ENCODE peak calls at places on chromosomes 12 and 14, in seven cellular contexts. One of them, this sample, is unnamed. For H3K4me1, the result is how much of the 10 kb centered on the place peaks cover.

GRCh38 chr14:45906257-45906656 is 653.3 kb upstream of the MIS18BP1 start:
- DNase-seq in ascending aorta: no peak
- DNase-seq in SJSA1: no peak
- DNase-seq in uterus: no peak
- DNase-seq in CD8-positive, alpha-beta T cell: no peak
- DNase-seq in HCT116: no peak
- DNase-seq in effector memory CD4-positive, alpha-beta T cell: no peak
- DNase-seq in this sample: no peak

GRCh38 chr12:47493801-47494200 is 212.0 kb downstream of the RPAP3 start:
- DNase-seq in ascending aorta: no peak
- DNase-seq in HCT116: no peak
- DNase-seq in SJSA1: no peak
- DNase-seq in CD8-positive, alpha-beta T cell: no peak
- DNase-seq in effector memory CD4-positive, alpha-beta T cell: no peak
- DNase-seq in uterus: no peak
- DNase-seq in this sample: no peak

GRCh38 chr12:106511365-106511764 is 71.4 kb upstream of the RFX4 start:
- DNase-seq in HCT116: no peak
- DNase-seq in effector memory CD4-positive, alpha-beta T cell: no peak
- DNase-seq in ascending aorta: no peak
- DNase-seq in uterus: no peak
- DNase-seq in SJSA1: no peak
- DNase-seq in CD8-positive, alpha-beta T cell: no peak
- DNase-seq in this sample: no peak

GRCh38 chr14:100408350-100409015 is 85.3 kb downstream of the SLC25A47 start:
- DNase-seq in CD8-positive, alpha-beta T cell: peak
- DNase-seq in ascending aorta: no peak
- DNase-seq in effector memory CD4-positive, alpha-beta T cell: no peak
- DNase-seq in uterus: no peak
- DNase-seq in SJSA1: peak
- DNase-seq in HCT116: peak
- DNase-seq in this sample: no peak

GRCh38 chr12:131223791-131224567 is 270.3 kb downstream of the ADGRD1 start:
- DNase-seq in effector memory CD4-positive, alpha-beta T cell: no peak
- DNase-seq in uterus: no peak
- DNase-seq in SJSA1: no peak
- DNase-seq in CD8-positive, alpha-beta T cell: no peak
- DNase-seq in ascending aorta: no peak
- DNase-seq in HCT116: peak
- DNase-seq in this sample: peak

GRCh38 chr14:102221026-102221425 is 81.3 kb downstream of the WDR20 start:
- DNase-seq in SJSA1: no peak
- DNase-seq in effector memory CD4-positive, alpha-beta T cell: no peak
- DNase-seq in uterus: no peak
- DNase-seq in HCT116: no peak
- DNase-seq in ascending aorta: no peak
- DNase-seq in CD8-positive, alpha-beta T cell: no peak
- DNase-seq in this sample: no peak

GRCh38 chr12:98399532-98399931 is 115.9 kb upstream of the TMPO start:
- DNase-seq in HCT116: peak
- DNase-seq in SJSA1: peak
- DNase-seq in ascending aorta: no peak
- DNase-seq in effector memory CD4-positive, alpha-beta T cell: peak
- DNase-seq in uterus: no peak
- DNase-seq in CD8-positive, alpha-beta T cell: peak
- DNase-seq in this sample: no peak

GRCh38 chr12:2265461-2266167 is 212.8 kb downstream of the CACNA1C start:
- DNase-seq in effector memory CD4-positive, alpha-beta T cell: no peak
- DNase-seq in SJSA1: peak
- DNase-seq in HCT116: no peak
- DNase-seq in CD8-positive, alpha-beta T cell: no peak
- DNase-seq in uterus: no peak
- DNase-seq in ascending aorta: no peak
- DNase-seq in this sample: no peak

GRCh38 chr14:26596722-26597030 is 1.2 kb downstream of the NOVA1 start:
- DNase-seq in ascending aorta: no peak
- DNase-seq in effector memory CD4-positive, alpha-beta T cell: no peak
- DNase-seq in SJSA1: no peak
- DNase-seq in CD8-positive, alpha-beta T cell: no peak
- DNase-seq in HCT116: no peak
- DNase-seq in uterus: peak
- DNase-seq in this sample: peak

GRCh38 chr12:95393191-95393790 is 80.7 kb upstream of the METAP2 start:
- DNase-seq in SJSA1: no peak
- DNase-seq in HCT116: peak
- DNase-seq in uterus: no peak
- DNase-seq in effector memory CD4-positive, alpha-beta T cell: no peak
- DNase-seq in CD8-positive, alpha-beta T cell: no peak
- DNase-seq in ascending aorta: no peak
- DNase-seq in this sample: no peak

GRCh38 chr12:65415826-65416225 is 137.3 kb downstream of the MSRB3 start:
- DNase-seq in effector memory CD4-positive, alpha-beta T cell: no peak
- DNase-seq in uterus: no peak
- DNase-seq in HCT116: no peak
- DNase-seq in SJSA1: no peak
- DNase-seq in CD8-positive, alpha-beta T cell: no peak
- DNase-seq in ascending aorta: no peak
- DNase-seq in this sample: no peak

GRCh38 chr14:88463318-88463717 is 77.9 kb downstream of the SPATA7 start:
- DNase-seq in uterus: no peak
- DNase-seq in SJSA1: no peak
- DNase-seq in ascending aorta: no peak
- DNase-seq in HCT116: peak
- DNase-seq in effector memory CD4-positive, alpha-beta T cell: no peak
- DNase-seq in CD8-positive, alpha-beta T cell: no peak
- DNase-seq in this sample: no peak

GRCh38 chr14:93972618-93973205 is 3.7 kb downstream of the ASB2 start:
- DNase-seq in HCT116: no peak
- DNase-seq in uterus: no peak
- DNase-seq in SJSA1: no peak
- DNase-seq in CD8-positive, alpha-beta T cell: no peak
- DNase-seq in ascending aorta: no peak
- DNase-seq in effector memory CD4-positive, alpha-beta T cell: no peak
- DNase-seq in this sample: no peak

GRCh38 chr14:65866906-65867305 is 454.4 kb downstream of the FUT8 start:
- DNase-seq in SJSA1: no peak
- DNase-seq in uterus: no peak
- DNase-seq in HCT116: no peak
- DNase-seq in CD8-positive, alpha-beta T cell: no peak
- DNase-seq in effector memory CD4-positive, alpha-beta T cell: no peak
- DNase-seq in ascending aorta: no peak
- DNase-seq in this sample: no peak

GRCh38 chr12:113289361-113289760 is 45.5 kb downstream of the SLC8B1 start:
- DNase-seq in ascending aorta: no peak
- DNase-seq in CD8-positive, alpha-beta T cell: no peak
- DNase-seq in effector memory CD4-positive, alpha-beta T cell: no peak
- DNase-seq in HCT116: no peak
- DNase-seq in uterus: no peak
- DNase-seq in SJSA1: no peak
- DNase-seq in this sample: no peak

GRCh38 chr12:113292547-113292946 is 42.4 kb downstream of the SLC8B1 start:
- DNase-seq in CD8-positive, alpha-beta T cell: no peak
- DNase-seq in HCT116: no peak
- DNase-seq in effector memory CD4-positive, alpha-beta T cell: no peak
- DNase-seq in ascending aorta: no peak
- DNase-seq in SJSA1: no peak
- DNase-seq in uterus: no peak
- DNase-seq in this sample: no peak

GRCh38 chr12:113291586-113291985 is 43.3 kb downstream of the SLC8B1 start:
- DNase-seq in effector memory CD4-positive, alpha-beta T cell: no peak
- DNase-seq in SJSA1: no peak
- DNase-seq in HCT116: no peak
- DNase-seq in uterus: no peak
- DNase-seq in CD8-positive, alpha-beta T cell: no peak
- DNase-seq in ascending aorta: no peak
- DNase-seq in this sample: no peak

GRCh38 chr12:113293100-113293499 is 41.8 kb downstream of the SLC8B1 start:
- DNase-seq in SJSA1: no peak
- DNase-seq in effector memory CD4-positive, alpha-beta T cell: no peak
- DNase-seq in uterus: no peak
- DNase-seq in HCT116: no peak
- DNase-seq in CD8-positive, alpha-beta T cell: no peak
- DNase-seq in ascending aorta: no peak
- DNase-seq in this sample: no peak

DNA sequence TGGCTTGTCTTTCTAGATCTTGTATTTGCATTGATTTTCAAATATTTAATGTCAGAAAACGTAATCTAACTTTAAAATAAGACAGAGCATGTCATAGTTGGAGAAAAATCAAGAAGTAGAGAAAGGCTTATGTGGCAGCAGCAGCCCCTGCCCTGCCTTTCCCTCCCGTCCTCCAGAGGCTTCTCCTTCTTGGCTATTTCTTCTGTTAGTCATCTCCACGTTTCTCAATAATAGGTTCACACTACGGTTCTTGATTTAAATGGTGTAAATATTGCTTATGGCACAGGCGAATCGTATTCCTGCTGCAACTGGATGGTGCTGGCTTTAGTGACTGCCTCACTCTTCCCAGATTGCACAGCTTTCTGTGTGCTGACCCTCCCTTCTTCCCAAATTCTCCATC is 42.8 kb downstream of the SLC8B1 start:
- DNase-seq in CD8-positive, alpha-beta T cell: no peak
- DNase-seq in effector memory CD4-positive, alpha-beta T cell: no peak
- DNase-seq in HCT116: no peak
- DNase-seq in ascending aorta: no peak
- DNase-seq in uterus: no peak
- DNase-seq in SJSA1: no peak
- DNase-seq in this sample: no peak
- H3K27ac ChIP-seq in CD8-positive, alpha-beta T cell: no peak
- H3K27ac ChIP-seq in effector memory CD4-positive, alpha-beta T cell: no peak
- H3K27ac ChIP-seq in HCT116: no peak
- H3K27ac ChIP-seq in ascending aorta: no peak
- H3K27ac ChIP-seq in uterus: no peak
- H3K27ac ChIP-seq in SJSA1: no peak
- H3K27ac ChIP-seq in this sample: no peak

DNA sequence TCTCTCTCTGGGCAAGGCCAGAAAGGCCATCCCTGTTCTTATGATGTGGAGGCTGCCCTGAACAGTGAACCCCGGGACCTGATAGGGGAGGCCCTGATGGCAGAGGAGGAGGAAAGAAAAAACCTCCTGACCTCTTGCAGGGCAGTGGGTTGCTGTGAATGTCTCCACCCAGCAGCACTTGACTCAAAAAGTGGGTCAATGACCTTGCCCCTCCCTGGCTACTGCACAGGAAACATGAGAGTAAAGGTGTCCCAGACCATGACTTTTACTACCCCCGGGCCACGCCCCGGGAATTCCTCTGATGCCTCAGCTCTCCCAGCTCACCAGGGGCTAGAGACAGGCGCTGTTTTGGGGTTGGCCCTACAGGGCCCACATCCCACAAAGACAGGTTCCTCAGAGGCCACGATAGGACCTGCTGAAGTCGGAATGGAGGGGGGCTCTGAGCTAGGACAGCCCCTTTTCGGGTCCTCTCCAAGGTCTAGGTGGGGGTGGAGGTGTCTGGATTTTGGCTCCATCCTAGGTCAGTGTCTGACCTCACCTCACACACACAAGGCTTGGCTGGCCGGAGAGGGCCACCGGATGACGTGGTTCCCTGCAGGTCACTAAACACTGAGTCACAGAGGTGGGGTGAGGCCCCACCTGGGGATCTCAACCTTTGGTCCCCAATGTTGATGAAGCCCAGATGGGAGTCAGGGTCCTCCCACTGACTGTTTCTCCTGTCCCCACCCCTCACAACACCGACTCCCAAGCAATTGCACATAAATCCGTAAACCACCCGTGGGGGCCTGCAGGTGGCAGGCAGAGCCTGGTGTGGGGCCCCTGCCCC is 1.6 kb downstream of the RHOF start:
- DNase-seq in SJSA1: no peak
- DNase-seq in ascending aorta: no peak
- DNase-seq in effector memory CD4-positive, alpha-beta T cell: no peak
- DNase-seq in CD8-positive, alpha-beta T cell: peak
- DNase-seq in uterus: no peak
- DNase-seq in HCT116: no peak
- DNase-seq in this sample: no peak
- H3K4me3 ChIP-seq in SJSA1: no peak
- H3K4me3 ChIP-seq in ascending aorta: peak
- H3K4me3 ChIP-seq in effector memory CD4-positive, alpha-beta T cell: peak
- H3K4me3 ChIP-seq in CD8-positive, alpha-beta T cell: peak
- H3K4me3 ChIP-seq in uterus: no peak
- H3K4me3 ChIP-seq in HCT116: peak
- H3K4me3 ChIP-seq in this sample: no peak

GRCh38 chr12:50276912-50277671 is 6.2 kb downstream of the LIMA1 start:
- DNase-seq in ascending aorta: no peak
- DNase-seq in CD8-positive, alpha-beta T cell: no peak
- DNase-seq in uterus: no peak
- DNase-seq in effector memory CD4-positive, alpha-beta T cell: no peak
- DNase-seq in HCT116: no peak
- DNase-seq in SJSA1: no peak
- DNase-seq in this sample: no peak
- H3K4me1 ChIP-seq in ascending aorta: under half
- H3K4me1 ChIP-seq in CD8-positive, alpha-beta T cell: under half
- H3K4me1 ChIP-seq in uterus: under half
- H3K4me1 ChIP-seq in effector memory CD4-positive, alpha-beta T cell: under half
- H3K4me1 ChIP-seq in HCT116: under half
- H3K4me1 ChIP-seq in SJSA1: under half
- H3K4me1 ChIP-seq in this sample: under half

GRCh38 chr14:50904719-50905118 is 32.9 kb downstream of the ABHD12B start:
- DNase-seq in SJSA1: no peak
- DNase-seq in effector memory CD4-positive, alpha-beta T cell: no peak
- DNase-seq in CD8-positive, alpha-beta T cell: no peak
- DNase-seq in HCT116: no peak
- DNase-seq in uterus: no peak
- DNase-seq in ascending aorta: no peak
- DNase-seq in this sample: no peak
- H3K27ac ChIP-seq in SJSA1: no peak
- H3K27ac ChIP-seq in effector memory CD4-positive, alpha-beta T cell: no peak
- H3K27ac ChIP-seq in CD8-positive, alpha-beta T cell: no peak
- H3K27ac ChIP-seq in HCT116: no peak
- H3K27ac ChIP-seq in uterus: no peak
- H3K27ac ChIP-seq in ascending aorta: no peak
- H3K27ac ChIP-seq in this sample: no peak